ENCODE peak calls at places on chromosomes 3 and 15, in ten cellular contexts. T is SW480; A is A549; W is fibroblast of pulmonary artery; K is adrenal gland; O is stimulated activated CD4-positive, alpha-beta T cell treated with anti-CD3 and anti-CD28 coated beads, Interleukin-1b, Interleukin-23, amount 100 ng/mL, for 4 hours; Y is G401; Z is HTR-8/SVneo; J is DMS53; S is T-helper 1 cell. C is an unnamed sample.

GRCh38 chr3:183477801-183478456 is 49.5 kb upstream of the MCF2L2 start:
- DNase-seq in Y (no peak), Z (no peak), A (no peak), O (no peak), K (no peak), S (no peak), W (no peak), J (no peak), T (no peak), C (no peak)

GRCh38 chr3:12186046-12186445 is 27.3 kb upstream of the TIMP4 start:
- DNase-seq in K (no peak), S (no peak), T (no peak), J (no peak), Y (no peak), Z (no peak), W (no peak), A (no peak), O (no peak), C (no peak)

GRCh38 chr3:127639173-127640030 is 10.4 kb downstream of the PODXL2 start:
- DNase-seq in T (no peak), Z (peak), A (no peak), Y (peak), O (no peak), J (no peak), S (no peak), K (no peak), W (peak), C (peak)

GRCh38 chr3:40249168-40249567 is 60.3 kb upstream of the EIF1B start:
- DNase-seq in A (no peak), S (no peak), W (no peak), K (no peak), J (no peak), O (no peak), Y (no peak), Z (no peak), T (no peak), C (no peak)

GRCh38 chr3:14863324-14864100 is 44.8 kb downstream of the FGD5 start:
- DNase-seq in Y (no peak), Z (no peak), S (no peak), K (no peak), W (no peak), J (no peak), O (no peak), T (no peak), A (no peak), C (no peak)

GRCh38 chr3:27666708-27667107 is 55.4 kb downstream of the EOMES start:
- DNase-seq in A (no peak), K (peak), W (peak), O (no peak), Z (no peak), Y (peak), J (peak), S (no peak), T (no peak), C (peak)

GRCh38 chr3:41164776-41165175 is 34.5 kb upstream of the CTNNB1 start:
- DNase-seq in Y (no peak), O (no peak), Z (no peak), J (no peak), K (no peak), W (no peak), T (no peak), A (no peak), S (no peak), C (no peak)

GRCh38 chr15:50697109-50697797 is 10.7 kb upstream of the TRPM7 start:
- DNase-seq in K (no peak), J (no peak), W (no peak), A (no peak), T (no peak), Z (no peak), O (no peak), S (no peak), Y (no peak), C (no peak)

GRCh38 chr15:52146776-52147175 is 34.2 kb upstream of the BCL2L10 start:
- DNase-seq in J (no peak), A (no peak), Z (no peak), K (no peak), Y (no peak), W (no peak), T (no peak), O (no peak), S (no peak), C (no peak)

GRCh38 chr15:101810905-101811304 is 1.1 kb upstream of the OR4F15 start:
- DNase-seq in A (no peak), O (no peak), W (peak), Z (peak), K (no peak), T (no peak), J (no peak), S (no peak), Y (no peak), C (no peak)

GRCh38 chr3:183513046-183513706 is 42.3 kb downstream of the KLHL6 start:
- DNase-seq in S (peak), A (no peak), K (no peak), J (no peak), O (no peak), W (no peak), T (no peak), Y (no peak), Z (no peak), C (peak)

GRCh38 chr3:66039590-66039887 is 821 bp upstream of the MAGI1 start:
- DNase-seq in A (peak), Z (no peak), Y (no peak), O (no peak), T (peak), S (no peak), K (peak), J (peak), W (peak), C (peak)

GRCh38 chr3:8856721-8857120 is 87.3 kb upstream of the OXTR start:
- DNase-seq in W (peak), A (no peak), J (no peak), O (no peak), Z (no peak), S (no peak), K (no peak), T (no peak), Y (no peak), C (no peak)

GRCh38 chr3:31043184-31043819 is 148.8 kb upstream of the GADL1 start:
- DNase-seq in J (no peak), O (no peak), K (no peak), A (no peak), S (no peak), Y (no peak), T (no peak), W (peak), Z (no peak), C (no peak)

GRCh38 chr15:41367418-41367817 is 34.7 kb downstream of the NUSAP1 start:
- DNase-seq in Z (no peak), A (no peak), T (no peak), J (no peak), S (no peak), W (no peak), O (no peak), K (no peak), Y (no peak), C (no peak)

GRCh38 chr15:58517682-58518525 is 86.1 kb downstream of the LIPC start:
- DNase-seq in Z (no peak), Y (no peak), S (no peak), W (no peak), A (no peak), O (no peak), K (no peak), J (no peak), T (no peak), C (no peak)

GRCh38 chr3:14519406-14519805 is 20.7 kb downstream of the GRIP2 start:
- DNase-seq in W (no peak), O (no peak), Z (no peak), A (no peak), K (no peak), Y (no peak), J (no peak), T (no peak), S (no peak), C (no peak)

C was measured in Peyer's patch.